ENCODE peak calls at places on chromosomes 6 and 20, in six cellular contexts. N is WTC11, U is H1, X is GM23338, J is K562, O is GM12878. W is an unnamed sample.

GRCh38 chr6:94177429-94177828 is 758.1 kb upstream of the EPHA7 start:
- DNase-seq in N (no peak), U (no peak), X (peak; percentile 29), J (no peak), O (no peak), W (no peak)

GRCh38 chr6:33794910-33795615 is 6.1 kb upstream of the LEMD2 start:
- DNase-seq in N (no peak), U (no peak), X (peak; percentile 55), J (peak; percentile 31), O (no peak), W (peak; percentile 40)

GRCh38 chr6:45922728-45923351 is 92.8 kb downstream of the CLIC5 start:
- DNase-seq in N (peak; percentile 75), U (peak; percentile 81), X (peak; percentile 80), J (peak; percentile 46), O (no peak), W (no peak)

GRCh38 chr6:134317471-134318131 is at the start of gene SGK1:
- DNase-seq in N (peak; percentile 62), U (peak; percentile 66), X (peak; percentile 81), J (no peak), O (no peak), W (no peak)

GRCh38 chr6:97501875-97502274 is 218.9 kb upstream of the MMS22L start:
- DNase-seq in N (no peak), U (no peak), X (no peak), J (no peak), O (no peak), W (no peak)

GRCh38 chr20:34773726-34774125 is 51.7 kb downstream of the NCOA6 start:
- DNase-seq in N (no peak), U (no peak), X (no peak), J (no peak), O (no peak), W (no peak)

GRCh38 chr6:132750455-132751248 is 7.1 kb downstream of the VNN2 start:
- DNase-seq in N (no peak), U (no peak), X (no peak), J (no peak), O (peak; percentile 69), W (no peak)

GRCh38 chr6:168774381-168774780 is 333.4 kb downstream of the SMOC2 start:
- DNase-seq in N (no peak), U (no peak), X (no peak), J (no peak), O (no peak), W (no peak)

GRCh38 chr6:37077459-37078296 is 72.2 kb downstream of the FGD2 start:
- DNase-seq in N (peak; percentile 72), U (peak; percentile 72), X (peak; percentile 87), J (no peak), O (no peak), W (no peak)

GRCh38 chr20:821083-822065 is 12.1 kb upstream of the FAM110A start:
- DNase-seq in N (no peak), U (no peak), X (no peak), J (no peak), O (no peak), W (no peak)

GRCh38 chr6:86913795-86914194 is 23.5 kb upstream of the HTR1E start:
- DNase-seq in N (no peak), U (no peak), X (no peak), J (no peak), O (no peak), W (no peak)

GRCh38 chr20:12966468-12967085 is 42.2 kb upstream of the SPTLC3 start:
- DNase-seq in N (no peak), U (no peak), X (peak; percentile 17), J (no peak), O (no peak), W (peak; percentile 65)

GRCh38 chr6:95574811-95575210 is 2.5 kb upstream of the MANEA start:
- DNase-seq in N (no peak), U (no peak), X (no peak), J (no peak), O (no peak), W (peak; percentile 47)

GRCh38 chr6:26502169-26502568 is 2.1 kb downstream of the BTN1A1 start:
- DNase-seq in N (no peak), U (no peak), X (no peak), J (no peak), O (peak; percentile 25), W (peak; percentile 41)

GRCh38 chr6:4402477-4402976 is 267.2 kb upstream of the ECI2 start:
- DNase-seq in N (no peak), U (no peak), X (no peak), J (no peak), O (no peak), W (peak; percentile 10)

GRCh38 chr6:43274916-43275597 is 23.0 kb upstream of the SLC22A7 start:
- DNase-seq in N (no peak), U (no peak), X (peak; percentile 38), J (peak; percentile 85), O (no peak), W (peak; percentile 67)

GRCh38 chr6:12595161-12595792 is 121.3 kb upstream of the PHACTR1 start:
- DNase-seq in N (no peak), U (no peak), X (no peak), J (no peak), O (no peak), W (no peak)

GRCh38 chr20:45336530-45337366 is 11.5 kb downstream of the SDC4 start:
- DNase-seq in N (no peak), U (no peak), X (no peak), J (no peak), O (no peak), W (peak; percentile 88)

GRCh38 chr20:59094576-59094975 is 52.0 kb upstream of the PRELID3B start:
- DNase-seq in N (peak; percentile 44), U (peak; percentile 54), X (peak; percentile 60), J (no peak), O (no peak), W (no peak)

GRCh38 chr6:31122803-31123706 is 2.8 kb upstream of the CDSN start:
- DNase-seq in N (no peak), U (no peak), X (no peak), J (peak; percentile 61), O (no peak), W (peak; percentile 41)

GRCh38 chr6:28875348-28875747 is 48.4 kb downstream of the TRIM27 start:
- DNase-seq in N (no peak), U (no peak), X (peak; percentile 38), J (no peak), O (no peak), W (no peak)

GRCh38 chr6:22043284-22043962 is 253.4 kb downstream of the PRL start:
- DNase-seq in N (no peak), U (no peak), X (no peak), J (no peak), O (no peak), W (no peak)

GRCh38 chr6:22041797-22042489 is 254.9 kb downstream of the PRL start:
- DNase-seq in N (no peak), U (no peak), X (no peak), J (no peak), O (no peak), W (no peak)

GRCh38 chr6:22045261-22045912 is 251.4 kb downstream of the PRL start:
- DNase-seq in N (no peak), U (no peak), X (no peak), J (no peak), O (no peak), W (no peak)

DNA sequence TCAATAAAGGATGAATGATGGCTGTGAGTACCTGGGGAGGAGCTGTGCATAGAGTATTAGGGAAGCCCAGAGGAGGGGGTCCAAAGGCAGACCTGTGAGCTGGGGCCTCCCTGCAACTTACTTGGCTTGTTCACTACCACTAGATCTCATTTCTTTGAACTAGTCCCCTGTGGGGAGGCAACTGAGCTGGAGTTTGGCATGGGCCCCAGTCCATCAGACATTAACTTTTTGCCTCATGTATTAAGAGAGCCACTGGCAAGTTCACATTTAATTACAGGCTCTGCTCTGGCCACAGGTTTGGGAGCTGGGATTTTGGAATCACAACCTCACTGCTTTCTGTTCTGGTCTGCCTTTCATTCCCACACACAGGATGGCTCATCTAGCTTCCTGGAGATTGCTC is 254.1 kb downstream of the PRL start:
- DNase-seq in N (no peak), U (no peak), X (no peak), J (no peak), O (no peak), W (no peak)
- TF ChIP-seq CREB1 in N (no peak), U (no peak), X (no peak), J (no peak), O (no peak), W (no peak)

GRCh38 chr6:121838842-121839241 is 403.4 kb downstream of the GJA1 start:
- DNase-seq in N (no peak), U (no peak), X (no peak), J (no peak), O (no peak), W (no peak)
- TF ChIP-seq CREB1 in N (no peak), U (no peak), X (no peak), J (no peak), O (no peak), W (no peak)

GRCh38 chr20:50328996-50329898 is 138.6 kb downstream of the CEBPB start:
- DNase-seq in N (no peak), U (no peak), X (no peak), J (no peak), O (no peak), W (peak; percentile 71)

GRCh38 chr20:50331469-50332251 is 141.0 kb downstream of the CEBPB start:
- DNase-seq in N (no peak), U (no peak), X (no peak), J (no peak), O (no peak), W (peak; percentile 83)

GRCh38 chr20:50329981-50330503 is 139.4 kb downstream of the CEBPB start:
- DNase-seq in N (no peak), U (no peak), X (no peak), J (no peak), O (no peak), W (no peak)

GRCh38 chr20:50332491-50332980 is 141.9 kb downstream of the CEBPB start:
- DNase-seq in N (no peak), U (no peak), X (no peak), J (no peak), O (no peak), W (no peak)

GRCh38 chr20:50330504-50331313 is 140.1 kb downstream of the CEBPB start:
- DNase-seq in N (no peak), U (no peak), X (no peak), J (no peak), O (no peak), W (peak; percentile 79)
- TF ChIP-seq CREB1 in N (no peak), U (no peak), X (no peak), J (no peak), O (no peak), W (no peak)

GRCh38 chr6:129136751-129137150 is 253.8 kb downstream of the LAMA2 start:
- DNase-seq in N (no peak), U (no peak), X (no peak), J (no peak), O (no peak), W (no peak)

GRCh38 chr6:129138739-129139405 is 255.9 kb downstream of the LAMA2 start:
- DNase-seq in N (no peak), U (no peak), X (no peak), J (no peak), O (no peak), W (no peak)

GRCh38 chr6:129133770-129134192 is 250.8 kb downstream of the LAMA2 start:
- DNase-seq in N (no peak), U (no peak), X (no peak), J (no peak), O (no peak), W (no peak)

GRCh38 chr6:129134535-129134934 is 251.6 kb downstream of the LAMA2 start:
- DNase-seq in N (no peak), U (no peak), X (no peak), J (no peak), O (no peak), W (no peak)

GRCh38 chr6:129135421-129135820 is 252.5 kb downstream of the LAMA2 start:
- DNase-seq in N (no peak), U (no peak), X (no peak), J (no peak), O (no peak), W (no peak)
- TF ChIP-seq CREB1 in N (no peak), U (no peak), X (no peak), J (no peak), O (no peak), W (no peak)